ENCODE peak calls at places on chromosome 18, in nine cellular contexts. X is Peyer's patch; A is NCI-H1417 treated with DMSO at 0.1 percent for 48 hours; T is GM12865; B is activated CD8-positive, alpha-beta T cell treated with anti-CD3 and anti-CD28 coated beads for 36 hours; H is NCI-H1092; S is stomach; V is activated CD4-positive, CD25-positive, alpha-beta regulatory T cell; K is activated T-cell treated with anti-CD3 and anti-CD28 coated beads for 1 hour. F is an unnamed sample.

GRCh38 chr18:56086786-56087185 is 498.8 kb upstream of the TCF4 start:
- DNase-seq in H (no peak), A (no peak), T (peak), V (no peak), K (no peak), X (no peak), B (no peak), S (no peak), F (no peak)

GRCh38 chr18:9086015-9086414 is 16.5 kb upstream of the NDUFV2 start:
- DNase-seq in K (no peak), X (no peak), H (no peak), V (no peak), T (no peak), B (no peak), S (no peak), A (no peak), F (no peak)

GRCh38 chr18:21004721-21005120 is 106.9 kb downstream of the ROCK1 start:
- DNase-seq in X (no peak), A (no peak), K (no peak), V (no peak), H (no peak), B (no peak), T (no peak), S (no peak), F (peak)

GRCh38 chr18:62720048-62720447 is 4.7 kb downstream of the PHLPP1 start:
- DNase-seq in B (no peak), X (no peak), T (no peak), H (no peak), A (no peak), V (no peak), K (no peak), S (no peak), F (no peak)

GRCh38 chr18:5914016-5914415 is 18.7 kb upstream of the TMEM200C start:
- DNase-seq in X (no peak), A (no peak), V (no peak), T (no peak), B (no peak), K (no peak), S (no peak), H (no peak), F (no peak)

GRCh38 chr18:11251229-11251890 is 102.0 kb upstream of the PIEZO2 start:
- DNase-seq in B (no peak), V (no peak), X (no peak), T (no peak), S (no peak), K (no peak), H (no peak), A (no peak), F (no peak)

GRCh38 chr18:24228661-24229053 is 89.8 kb downstream of the CABYR start:
- DNase-seq in X (peak), V (no peak), T (no peak), H (no peak), A (no peak), S (no peak), K (no peak), B (no peak), F (no peak)

GRCh38 chr18:43870626-43871025 is 593.3 kb upstream of the SYT4 start:
- DNase-seq in S (no peak), A (no peak), V (no peak), X (no peak), H (no peak), B (no peak), K (no peak), T (no peak), F (no peak)

F was measured in frontal cortex.